ENCODE peak calls at places on chromosomes 16 and 17, in seven cellular contexts. T, X, Y, E, O, N and D are unnamed samples.

GRCh38 chr16:89455178-89455577 is 35.2 kb downstream of the ANKRD11 start:
- DNase-seq in T (no peak), X (no peak), Y (no peak), E (no peak), O (no peak), N (no peak), D (no peak)

GRCh38 chr16:87636050-87636684 is 33.9 kb downstream of the JPH3 start:
- DNase-seq in T (peak; percentile 83), X (peak; percentile 80), Y (peak; percentile 55), E (peak; percentile 77), O (peak; percentile 87), N (peak; percentile 68), D (peak; percentile 84)

GRCh38 chr17:82152556-82153294 is 54.7 kb upstream of the FASN start:
- DNase-seq in T (no peak), X (peak; percentile 91), Y (no peak), E (no peak), O (no peak), N (no peak), D (no peak)

GRCh38 chr16:88809068-88809675 is 2.6 kb downstream of the APRT start:
- DNase-seq in T (no peak), X (no peak), Y (no peak), E (no peak), O (peak; percentile 44), N (no peak), D (no peak)

GRCh38 chr16:4908854-4909401 is 28.0 kb downstream of the PPL start:
- DNase-seq in T (no peak), X (no peak), Y (no peak), E (no peak), O (no peak), N (no peak), D (no peak)

GRCh38 chr16:2816751-2817495 is at the start of gene PRSS21:
- DNase-seq in T (no peak), X (no peak), Y (no peak), E (no peak), O (no peak), N (no peak), D (no peak)

GRCh38 chr17:17672453-17673368 is 8.5 kb upstream of the RAI1 start:
- DNase-seq in T (no peak), X (no peak), Y (no peak), E (no peak), O (no peak), N (no peak), D (no peak)

GRCh38 chr16:79360267-79360666 is 240.3 kb downstream of the MAF start:
- DNase-seq in T (no peak), X (peak; percentile 32), Y (no peak), E (no peak), O (no peak), N (no peak), D (no peak)

GRCh38 chr17:39069114-39069756 is 82.2 kb downstream of the PLXDC1 start:
- DNase-seq in T (peak; percentile 64), X (no peak), Y (no peak), E (peak; percentile 64), O (peak; percentile 58), N (peak; percentile 63), D (peak; percentile 22)

GRCh38 chr17:76952402-76952801 is 84.2 kb downstream of the MGAT5B start:
- DNase-seq in T (no peak), X (no peak), Y (no peak), E (no peak), O (no peak), N (no peak), D (no peak)

GRCh38 chr17:81996757-81997441 is 19.5 kb downstream of the ASPSCR1 start:
- DNase-seq in T (no peak), X (no peak), Y (no peak), E (no peak), O (no peak), N (peak; percentile 6), D (no peak)

GRCh38 chr17:38704645-38705522 is at the start of gene MLLT6:
- DNase-seq in T (peak; percentile 78), X (peak; percentile 82), Y (no peak), E (peak; percentile 84), O (peak; percentile 85), N (peak; percentile 77), D (peak; percentile 86)

GRCh38 chr17:48970224-48970623 is 1.8 kb upstream of the GIP start:
- DNase-seq in T (no peak), X (no peak), Y (no peak), E (peak; percentile 61), O (peak; percentile 61), N (peak; percentile 53), D (no peak)

GRCh38 chr17:14325618-14326167 is 24.8 kb downstream of the HS3ST3B1 start:
- DNase-seq in T (no peak), X (no peak), Y (no peak), E (no peak), O (no peak), N (peak; percentile 35), D (no peak)

GRCh38 chr16:87945351-87946042 is 5.7 kb upstream of the BANP start:
- DNase-seq in T (peak; percentile 83), X (peak; percentile 78), Y (no peak), E (peak; percentile 42), O (peak; percentile 50), N (peak; percentile 75), D (no peak)

GRCh38 chr17:50841277-50841948 is 6.0 kb downstream of the WFIKKN2 start:
- DNase-seq in T (no peak), X (no peak), Y (no peak), E (no peak), O (no peak), N (no peak), D (peak; percentile 38)

GRCh38 chr17:289409-289808 is 63.2 kb downstream of the RPH3AL start:
- DNase-seq in T (no peak), X (no peak), Y (no peak), E (no peak), O (no peak), N (no peak), D (no peak)

GRCh38 chr17:6642592-6642991 is 1.7 kb downstream of the TXNDC17 start:
- DNase-seq in T (no peak), X (no peak), Y (no peak), E (no peak), O (no peak), N (no peak), D (no peak)

GRCh38 chr17:61409301-61410099 is 9.9 kb downstream of the TBX2 start:
- DNase-seq in T (peak; percentile 89), X (peak; percentile 69), Y (no peak), E (peak; percentile 86), O (peak; percentile 75), N (peak; percentile 74), D (peak; percentile 30)

GRCh38 chr16:79850348-79850747 is 249.8 kb upstream of the MAF start:
- DNase-seq in T (no peak), X (no peak), Y (no peak), E (no peak), O (no peak), N (no peak), D (no peak)

GRCh38 chr16:84071151-84071550 is 28.6 kb upstream of the SLC38A8 start:
- DNase-seq in T (no peak), X (no peak), Y (no peak), E (no peak), O (no peak), N (no peak), D (no peak)

GRCh38 chr17:76871668-76872067 is 3.5 kb downstream of the MGAT5B start:
- DNase-seq in T (no peak), X (no peak), Y (no peak), E (no peak), O (peak; percentile 36), N (no peak), D (no peak)

GRCh38 chr16:30533748-30534367 is 800 bp downstream of the ZNF747 start:
- DNase-seq in T (no peak), X (no peak), Y (no peak), E (no peak), O (no peak), N (no peak), D (no peak)

GRCh38 chr16:3654249-3654991 is at the start of gene DNASE1:
- DNase-seq in T (peak; percentile 51), X (peak; percentile 66), Y (no peak), E (peak; percentile 81), O (peak; percentile 80), N (peak; percentile 72), D (peak; percentile 61)

GRCh38 chr16:78916928-78917545 is 683.5 kb downstream of the MAF start:
- DNase-seq in T (no peak), X (no peak), Y (no peak), E (no peak), O (no peak), N (no peak), D (no peak)

GRCh38 chr17:17946104-17946503 is 26.1 kb downstream of the TOM1L2 start:
- DNase-seq in T (no peak), X (no peak), Y (no peak), E (no peak), O (no peak), N (no peak), D (no peak)

GRCh38 chr17:57440522-57441269 is 184.4 kb downstream of the MSI2 start:
- DNase-seq in T (peak; percentile 85), X (peak; percentile 60), Y (peak; percentile 68), E (peak; percentile 93), O (peak; percentile 77), N (peak; percentile 74), D (peak; percentile 64)

GRCh38 chr17:83026311-83026811 is 53.0 kb upstream of the METRNL start:
- DNase-seq in T (no peak), X (peak; percentile 20), Y (no peak), E (no peak), O (no peak), N (no peak), D (peak; percentile 30)

GRCh38 chr17:40532520-40533253 is 31.3 kb upstream of the TNS4 start:
- DNase-seq in T (peak; percentile 45), X (no peak), Y (no peak), E (no peak), O (peak; percentile 63), N (no peak), D (no peak)

GRCh38 chr16:60636117-60636516 is 1400.1 kb downstream of the CDH8 start:
- DNase-seq in T (no peak), X (no peak), Y (no peak), E (no peak), O (no peak), N (no peak), D (no peak)

GRCh38 chr16:63618896-63619295 is 1503.0 kb downstream of the CDH11 start:
- DNase-seq in T (no peak), X (no peak), Y (no peak), E (no peak), O (no peak), N (no peak), D (no peak)
- H3K27ac ChIP-seq in T (no peak overlapping the region), X (no peak overlapping the region), Y (no peak overlapping the region), E (no peak overlapping the region), O (no peak overlapping the region), N (no peak overlapping the region), D (no peak overlapping the region)

GRCh38 chr16:53183442-53183841 is 128.7 kb downstream of the CHD9 start:
- DNase-seq in T (peak; percentile 32), X (no peak), Y (no peak), E (no peak), O (peak; percentile 48), N (no peak), D (no peak)
- H3K27ac ChIP-seq in T (no peak overlapping the region), X (no peak overlapping the region), Y (no peak overlapping the region), E (no peak overlapping the region), O (peak overlapping the region; percentile 37), N (no peak overlapping the region), D (no peak overlapping the region)

GRCh38 chr16:11348737-11349598 is 3.7 kb downstream of the RMI2 start:
- DNase-seq in T (no peak), X (no peak), Y (no peak), E (no peak), O (no peak), N (no peak), D (no peak)
- H3K27ac ChIP-seq in T (peak overlapping the region; percentile 87), X (peak overlapping the region; percentile 77), Y (no peak overlapping the region), E (no peak overlapping the region), O (no peak overlapping the region), N (no peak overlapping the region), D (no peak overlapping the region)

GRCh38 chr17:18971801-18972200 is 19.8 kb downstream of the SLC5A10 start:
- DNase-seq in T (no peak), X (no peak), Y (no peak), E (no peak), O (no peak), N (no peak), D (no peak)
- H3K27ac ChIP-seq in T (no peak overlapping the region), X (no peak overlapping the region), Y (no peak overlapping the region), E (no peak overlapping the region), O (no peak overlapping the region), N (no peak overlapping the region), D (no peak overlapping the region)